ENCODE peak calls at places on chromosomes 4 and X, in nine cellular contexts. One of them, this sample, is unnamed.
A peak's percentile ranks its signal among the peaks of the same experiment; 100 is the strongest.

GRCh38 chr4:148057425-148058020 is 325.6 kb downstream of the ARHGAP10 start:
- DNase-seq in breast epithelium: no peak
- DNase-seq in A549: no peak
- DNase-seq in uterus: no peak
- DNase-seq in tibial nerve: no peak
- DNase-seq in body of pancreas: no peak
- DNase-seq in IMR-90: no peak
- DNase-seq in Peyer's patch: no peak
- DNase-seq in HCT116: no peak
- DNase-seq in this sample: no peak

GRCh38 chr4:152540293-152540674 is 4.4 kb upstream of the FBXW7 start:
- DNase-seq in A549: no peak
- DNase-seq in uterus: no peak
- DNase-seq in tibial nerve: no peak
- DNase-seq in HCT116: no peak
- DNase-seq in IMR-90: no peak
- DNase-seq in Peyer's patch: no peak
- DNase-seq in body of pancreas: no peak
- DNase-seq in breast epithelium: no peak
- DNase-seq in this sample: no peak

GRCh38 chr4:162715401-162715800 is 451.3 kb downstream of the NAF1 start:
- DNase-seq in A549: no peak
- DNase-seq in IMR-90: no peak
- DNase-seq in Peyer's patch: no peak
- DNase-seq in tibial nerve: no peak
- DNase-seq in uterus: no peak
- DNase-seq in breast epithelium: no peak
- DNase-seq in HCT116: no peak
- DNase-seq in body of pancreas: no peak
- DNase-seq in this sample: no peak

GRCh38 chrX:47227334-47227583 is 5.5 kb upstream of the USP11 start:
- DNase-seq in uterus: no peak
- DNase-seq in HCT116: no peak
- DNase-seq in tibial nerve: no peak
- DNase-seq in IMR-90: no peak
- DNase-seq in Peyer's patch: peak; percentile 37
- DNase-seq in body of pancreas: no peak
- DNase-seq in breast epithelium: no peak
- DNase-seq in A549: no peak
- DNase-seq in this sample: no peak

GRCh38 chr4:127641524-127641923 is 8.8 kb downstream of the INTU start:
- DNase-seq in breast epithelium: no peak
- DNase-seq in tibial nerve: no peak
- DNase-seq in A549: no peak
- DNase-seq in uterus: no peak
- DNase-seq in IMR-90: peak; percentile 15
- DNase-seq in body of pancreas: no peak
- DNase-seq in HCT116: no peak
- DNase-seq in Peyer's patch: no peak
- DNase-seq in this sample: no peak

GRCh38 chr4:5021546-5021945 is 2.3 kb upstream of the CYTL1 start:
- DNase-seq in tibial nerve: no peak
- DNase-seq in Peyer's patch: no peak
- DNase-seq in IMR-90: no peak
- DNase-seq in HCT116: no peak
- DNase-seq in uterus: no peak
- DNase-seq in A549: no peak
- DNase-seq in body of pancreas: no peak
- DNase-seq in breast epithelium: no peak
- DNase-seq in this sample: no peak

GRCh38 chr4:76198411-76199237 is 15.0 kb downstream of the SCARB2 start:
- DNase-seq in body of pancreas: peak; percentile 66
- DNase-seq in breast epithelium: no peak
- DNase-seq in tibial nerve: peak; percentile 79
- DNase-seq in IMR-90: peak; percentile 89
- DNase-seq in Peyer's patch: peak; percentile 82
- DNase-seq in HCT116: no peak
- DNase-seq in A549: no peak
- DNase-seq in uterus: peak; percentile 94
- DNase-seq in this sample: peak; percentile 67

GRCh38 chr4:128385683-128386304 is 98.2 kb upstream of the PGRMC2 start:
- DNase-seq in Peyer's patch: no peak
- DNase-seq in uterus: no peak
- DNase-seq in body of pancreas: no peak
- DNase-seq in HCT116: no peak
- DNase-seq in IMR-90: peak; percentile 80
- DNase-seq in tibial nerve: no peak
- DNase-seq in breast epithelium: no peak
- DNase-seq in A549: peak; percentile 21
- DNase-seq in this sample: peak; percentile 37

GRCh38 chrX:15854080-15854655 is 445 bp downstream of the AP1S2 start:
- DNase-seq in Peyer's patch: peak; percentile 81
- DNase-seq in HCT116: no peak
- DNase-seq in breast epithelium: peak; percentile 46
- DNase-seq in IMR-90: no peak
- DNase-seq in body of pancreas: peak; percentile 48
- DNase-seq in A549: peak; percentile 22
- DNase-seq in uterus: peak; percentile 55
- DNase-seq in tibial nerve: no peak
- DNase-seq in this sample: peak; percentile 91

GRCh38 chr4:176988226-176988625 is 195.5 kb upstream of the VEGFC start:
- DNase-seq in A549: peak; percentile 49
- DNase-seq in uterus: no peak
- DNase-seq in IMR-90: peak; percentile 99
- DNase-seq in breast epithelium: no peak
- DNase-seq in tibial nerve: no peak
- DNase-seq in Peyer's patch: no peak
- DNase-seq in body of pancreas: no peak
- DNase-seq in HCT116: peak; percentile 61
- DNase-seq in this sample: no peak

GRCh38 chr4:152255437-152255836 is 280.5 kb downstream of the FBXW7 start:
- DNase-seq in HCT116: peak; percentile 48
- DNase-seq in uterus: no peak
- DNase-seq in body of pancreas: no peak
- DNase-seq in Peyer's patch: no peak
- DNase-seq in IMR-90: peak; percentile 27
- DNase-seq in breast epithelium: no peak
- DNase-seq in tibial nerve: no peak
- DNase-seq in A549: no peak
- DNase-seq in this sample: no peak

GRCh38 chr4:7971159-7971631 is 31.5 kb upstream of the AFAP1 start:
- DNase-seq in breast epithelium: no peak
- DNase-seq in HCT116: no peak
- DNase-seq in A549: no peak
- DNase-seq in Peyer's patch: no peak
- DNase-seq in IMR-90: no peak
- DNase-seq in tibial nerve: no peak
- DNase-seq in uterus: no peak
- DNase-seq in body of pancreas: no peak
- DNase-seq in this sample: no peak

GRCh38 chrX:155888139-155888538 is 7.0 kb downstream of the VAMP7 start:
- DNase-seq in uterus: no peak
- DNase-seq in Peyer's patch: no peak
- DNase-seq in IMR-90: peak; percentile 87
- DNase-seq in A549: no peak
- DNase-seq in tibial nerve: no peak
- DNase-seq in breast epithelium: no peak
- DNase-seq in HCT116: peak; percentile 28
- DNase-seq in body of pancreas: no peak
- DNase-seq in this sample: no peak

GRCh38 chr4:157804169-157804543 is 368.7 kb downstream of the GASK1B start:
- DNase-seq in breast epithelium: no peak
- DNase-seq in Peyer's patch: no peak
- DNase-seq in A549: no peak
- DNase-seq in tibial nerve: no peak
- DNase-seq in IMR-90: no peak
- DNase-seq in body of pancreas: no peak
- DNase-seq in uterus: no peak
- DNase-seq in HCT116: no peak
- DNase-seq in this sample: no peak

GRCh38 chr4:119833611-119834010 is 205.0 kb upstream of the PDE5A start:
- DNase-seq in tibial nerve: no peak
- DNase-seq in HCT116: no peak
- DNase-seq in uterus: no peak
- DNase-seq in IMR-90: no peak
- DNase-seq in body of pancreas: no peak
- DNase-seq in Peyer's patch: no peak
- DNase-seq in A549: no peak
- DNase-seq in breast epithelium: no peak
- DNase-seq in this sample: no peak

GRCh38 chr4:3486556-3487270 is 23.6 kb downstream of the DOK7 start:
- DNase-seq in HCT116: no peak
- DNase-seq in breast epithelium: no peak
- DNase-seq in uterus: no peak
- DNase-seq in tibial nerve: no peak
- DNase-seq in body of pancreas: no peak
- DNase-seq in Peyer's patch: no peak
- DNase-seq in IMR-90: no peak
- DNase-seq in A549: no peak
- DNase-seq in this sample: no peak

GRCh38 chr4:6983500-6984142 is 59.6 kb upstream of the TADA2B start:
- DNase-seq in breast epithelium: no peak
- DNase-seq in uterus: no peak
- DNase-seq in tibial nerve: no peak
- DNase-seq in Peyer's patch: no peak
- DNase-seq in HCT116: no peak
- DNase-seq in IMR-90: no peak
- DNase-seq in A549: no peak
- DNase-seq in body of pancreas: no peak
- DNase-seq in this sample: no peak

GRCh38 chrX:153653556-153653955 is 6.6 kb downstream of the DUSP9 start:
- DNase-seq in body of pancreas: no peak
- DNase-seq in tibial nerve: no peak
- DNase-seq in A549: no peak
- DNase-seq in Peyer's patch: no peak
- DNase-seq in HCT116: no peak
- DNase-seq in breast epithelium: no peak
- DNase-seq in IMR-90: no peak
- DNase-seq in uterus: no peak
- DNase-seq in this sample: no peak

GRCh38 chr4:56324011-56324610 is 63.2 kb downstream of the AASDH start:
- DNase-seq in IMR-90: no peak
- DNase-seq in body of pancreas: no peak
- DNase-seq in A549: no peak
- DNase-seq in uterus: no peak
- DNase-seq in Peyer's patch: no peak
- DNase-seq in breast epithelium: no peak
- DNase-seq in HCT116: no peak
- DNase-seq in tibial nerve: no peak
- DNase-seq in this sample: no peak
- TF ChIP-seq CTCF in IMR-90: no peak
- TF ChIP-seq CTCF in body of pancreas: no peak
- TF ChIP-seq CTCF in A549: no peak
- TF ChIP-seq CTCF in uterus: no peak
- TF ChIP-seq CTCF in Peyer's patch: no peak
- TF ChIP-seq CTCF in breast epithelium: no peak
- TF ChIP-seq CTCF in HCT116: no peak
- TF ChIP-seq CTCF in tibial nerve: no peak
- TF ChIP-seq CTCF in this sample: no peak

GRCh38 chr4:10460313-10461047 is 3.3 kb upstream of the ZNF518B start:
- DNase-seq in uterus: no peak
- DNase-seq in A549: no peak
- DNase-seq in Peyer's patch: no peak
- DNase-seq in IMR-90: no peak
- DNase-seq in breast epithelium: no peak
- DNase-seq in body of pancreas: no peak
- DNase-seq in tibial nerve: no peak
- DNase-seq in HCT116: no peak
- DNase-seq in this sample: no peak
- H3K4me3 ChIP-seq in uterus: no peak overlapping the region
- H3K4me3 ChIP-seq in A549: no peak overlapping the region
- H3K4me3 ChIP-seq in Peyer's patch: no peak overlapping the region
- H3K4me3 ChIP-seq in IMR-90: no peak overlapping the region
- H3K4me3 ChIP-seq in breast epithelium: no peak overlapping the region
- H3K4me3 ChIP-seq in body of pancreas: no peak overlapping the region
- H3K4me3 ChIP-seq in tibial nerve: no peak overlapping the region
- H3K4me3 ChIP-seq in HCT116: no peak overlapping the region
- H3K4me3 ChIP-seq in this sample: no peak overlapping the region

GRCh38 chrX:119694601-119695534 is 1.9 kb upstream of the SEPTIN6 start:
- DNase-seq in body of pancreas: no peak
- DNase-seq in Peyer's patch: no peak
- DNase-seq in tibial nerve: no peak
- DNase-seq in uterus: no peak
- DNase-seq in breast epithelium: no peak
- DNase-seq in HCT116: no peak
- DNase-seq in A549: no peak
- DNase-seq in IMR-90: no peak
- DNase-seq in this sample: no peak

GRCh38 chrX:119690921-119691716 is 1.8 kb downstream of the SEPTIN6 start:
- DNase-seq in body of pancreas: no peak
- DNase-seq in breast epithelium: no peak
- DNase-seq in uterus: no peak
- DNase-seq in A549: no peak
- DNase-seq in IMR-90: peak; percentile 51
- DNase-seq in Peyer's patch: no peak
- DNase-seq in tibial nerve: no peak
- DNase-seq in HCT116: no peak
- DNase-seq in this sample: no peak

GRCh38 chrX:119692241-119693031 is 532 bp downstream of the SEPTIN6 start:
- DNase-seq in HCT116: no peak
- DNase-seq in IMR-90: peak; percentile 48
- DNase-seq in A549: peak; percentile 47
- DNase-seq in tibial nerve: no peak
- DNase-seq in Peyer's patch: peak; percentile 80
- DNase-seq in uterus: no peak
- DNase-seq in body of pancreas: no peak
- DNase-seq in breast epithelium: no peak
- DNase-seq in this sample: peak; percentile 87

GRCh38 chrX:119693996-119694451 is 1.1 kb upstream of the SEPTIN6 start:
- DNase-seq in Peyer's patch: no peak
- DNase-seq in tibial nerve: no peak
- DNase-seq in breast epithelium: no peak
- DNase-seq in A549: no peak
- DNase-seq in body of pancreas: no peak
- DNase-seq in IMR-90: no peak
- DNase-seq in HCT116: no peak
- DNase-seq in uterus: no peak
- DNase-seq in this sample: no peak

GRCh38 chrX:119693032-119693995 is at the start of gene SEPTIN6:
- DNase-seq in tibial nerve: peak; percentile 42
- DNase-seq in uterus: peak; percentile 43
- DNase-seq in Peyer's patch: peak; percentile 93
- DNase-seq in breast epithelium: no peak
- DNase-seq in body of pancreas: peak; percentile 52
- DNase-seq in HCT116: peak; percentile 51
- DNase-seq in A549: peak; percentile 49
- DNase-seq in IMR-90: peak; percentile 52
- DNase-seq in this sample: peak; percentile 21
- TF ChIP-seq POLR2A in tibial nerve: no peak
- TF ChIP-seq POLR2A in uterus: peak; percentile 47
- TF ChIP-seq POLR2A in Peyer's patch: peak; percentile 48
- TF ChIP-seq POLR2A in breast epithelium: no peak
- TF ChIP-seq POLR2A in body of pancreas: peak; percentile 64
- TF ChIP-seq POLR2A in HCT116: peak; percentile 51
- TF ChIP-seq POLR2A in A549: peak; percentile 35
- TF ChIP-seq POLR2A in IMR-90: peak; percentile 72
- TF ChIP-seq POLR2A in this sample: no peak

DNA sequence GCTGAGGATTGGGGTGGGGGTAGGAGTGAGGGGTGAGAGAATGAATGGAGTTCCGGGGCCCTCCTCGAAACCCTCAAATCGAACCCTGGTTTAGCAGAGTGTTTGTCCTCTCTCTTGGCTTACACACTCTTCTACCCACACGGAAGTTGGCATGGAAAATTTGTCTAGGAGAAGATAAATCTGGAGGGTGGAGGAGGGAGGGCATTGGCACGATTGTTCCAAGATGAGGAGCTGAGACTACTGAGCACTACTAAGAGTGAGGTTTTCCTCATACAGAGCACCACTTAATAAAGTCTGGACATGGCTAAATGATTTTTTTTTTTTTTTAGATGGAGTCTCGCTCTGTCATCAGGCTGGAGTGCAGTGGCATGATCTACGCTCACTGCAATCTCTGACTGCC is 33.4 kb downstream of the AKAP4 start:
- DNase-seq in HCT116: no peak
- DNase-seq in A549: no peak
- DNase-seq in IMR-90: no peak
- DNase-seq in uterus: no peak
- DNase-seq in body of pancreas: peak; percentile 23
- DNase-seq in Peyer's patch: no peak
- DNase-seq in breast epithelium: no peak
- DNase-seq in tibial nerve: no peak
- DNase-seq in this sample: no peak
- TF ChIP-seq CTCF in HCT116: no peak
- TF ChIP-seq CTCF in A549: no peak
- TF ChIP-seq CTCF in IMR-90: no peak
- TF ChIP-seq CTCF in uterus: no peak
- TF ChIP-seq CTCF in body of pancreas: no peak
- TF ChIP-seq CTCF in Peyer's patch: no peak
- TF ChIP-seq CTCF in breast epithelium: no peak
- TF ChIP-seq CTCF in tibial nerve: no peak
- TF ChIP-seq CTCF in this sample: no peak